ENCODE peak calls at places on chromosomes 5 and 9, in nine cellular contexts. One of them, this sample, is unnamed.

GRCh38 chr9:115883467-115884329 is 269.9 kb upstream of the PAPPA start:
- DNase-seq in tibial artery: no peak
- DNase-seq in heart left ventricle: peak; percentile 19
- DNase-seq in ascending aorta: no peak
- DNase-seq in NB4: peak; percentile 9
- DNase-seq in WERI-Rb-1: peak; percentile 72
- DNase-seq in choroid plexus epithelial cell: peak; percentile 81
- DNase-seq in IMR-90: peak; percentile 60
- DNase-seq in cardiac fibroblast: peak; percentile 80
- DNase-seq in this sample: peak; percentile 66

GRCh38 chr9:126479515-126479914 is 134.2 kb upstream of the LMX1B start:
- DNase-seq in tibial artery: no peak
- DNase-seq in heart left ventricle: no peak
- DNase-seq in ascending aorta: no peak
- DNase-seq in NB4: no peak
- DNase-seq in WERI-Rb-1: no peak
- DNase-seq in choroid plexus epithelial cell: no peak
- DNase-seq in IMR-90: no peak
- DNase-seq in cardiac fibroblast: no peak
- DNase-seq in this sample: no peak

GRCh38 chr9:68951879-68952659 is 61.8 kb downstream of the PRKACG start:
- DNase-seq in tibial artery: no peak
- DNase-seq in heart left ventricle: no peak
- DNase-seq in ascending aorta: no peak
- DNase-seq in NB4: peak; percentile 8
- DNase-seq in WERI-Rb-1: no peak
- DNase-seq in choroid plexus epithelial cell: no peak
- DNase-seq in IMR-90: no peak
- DNase-seq in cardiac fibroblast: no peak
- DNase-seq in this sample: no peak

GRCh38 chr5:36079200-36079761 is 12.6 kb upstream of the UGT3A2 start:
- DNase-seq in tibial artery: no peak
- DNase-seq in heart left ventricle: no peak
- DNase-seq in ascending aorta: no peak
- DNase-seq in NB4: peak; percentile 66
- DNase-seq in WERI-Rb-1: peak; percentile 63
- DNase-seq in choroid plexus epithelial cell: peak; percentile 71
- DNase-seq in IMR-90: peak; percentile 44
- DNase-seq in cardiac fibroblast: peak; percentile 66
- DNase-seq in this sample: peak; percentile 59

GRCh38 chr5:66952153-66952552 is 244.4 kb downstream of the CD180 start:
- DNase-seq in tibial artery: no peak
- DNase-seq in heart left ventricle: no peak
- DNase-seq in ascending aorta: no peak
- DNase-seq in NB4: no peak
- DNase-seq in WERI-Rb-1: no peak
- DNase-seq in choroid plexus epithelial cell: no peak
- DNase-seq in IMR-90: no peak
- DNase-seq in cardiac fibroblast: no peak
- DNase-seq in this sample: no peak

GRCh38 chr5:142492781-142493281 is 168.0 kb upstream of the SPRY4 start:
- DNase-seq in tibial artery: no peak
- DNase-seq in heart left ventricle: no peak
- DNase-seq in ascending aorta: no peak
- DNase-seq in NB4: no peak
- DNase-seq in WERI-Rb-1: no peak
- DNase-seq in choroid plexus epithelial cell: peak; percentile 80
- DNase-seq in IMR-90: peak; percentile 41
- DNase-seq in cardiac fibroblast: peak; percentile 59
- DNase-seq in this sample: peak; percentile 87

GRCh38 chr5:128559300-128560297 is 21.6 kb upstream of the FBN2 start:
- DNase-seq in tibial artery: no peak
- DNase-seq in heart left ventricle: no peak
- DNase-seq in ascending aorta: no peak
- DNase-seq in NB4: no peak
- DNase-seq in WERI-Rb-1: no peak
- DNase-seq in choroid plexus epithelial cell: peak; percentile 60
- DNase-seq in IMR-90: peak; percentile 50
- DNase-seq in cardiac fibroblast: peak; percentile 41
- DNase-seq in this sample: no peak

GRCh38 chr5:133877351-133878235 is 90.8 kb downstream of the C5orf15 start:
- DNase-seq in tibial artery: no peak
- DNase-seq in heart left ventricle: no peak
- DNase-seq in ascending aorta: no peak
- DNase-seq in NB4: no peak
- DNase-seq in WERI-Rb-1: no peak
- DNase-seq in choroid plexus epithelial cell: no peak
- DNase-seq in IMR-90: no peak
- DNase-seq in cardiac fibroblast: no peak
- DNase-seq in this sample: no peak

GRCh38 chr5:14145356-14146334 is 2.5 kb downstream of the TRIO start:
- DNase-seq in tibial artery: no peak
- DNase-seq in heart left ventricle: no peak
- DNase-seq in ascending aorta: no peak
- DNase-seq in NB4: no peak
- DNase-seq in WERI-Rb-1: no peak
- DNase-seq in choroid plexus epithelial cell: no peak
- DNase-seq in IMR-90: peak; percentile 84
- DNase-seq in cardiac fibroblast: no peak
- DNase-seq in this sample: peak; percentile 82

GRCh38 chr5:14148483-14148882 is 5.3 kb downstream of the TRIO start:
- DNase-seq in tibial artery: no peak
- DNase-seq in heart left ventricle: no peak
- DNase-seq in ascending aorta: no peak
- DNase-seq in NB4: no peak
- DNase-seq in WERI-Rb-1: no peak
- DNase-seq in choroid plexus epithelial cell: no peak
- DNase-seq in IMR-90: no peak
- DNase-seq in cardiac fibroblast: no peak
- DNase-seq in this sample: no peak

GRCh38 chr5:14146725-14147124 is 3.6 kb downstream of the TRIO start:
- DNase-seq in tibial artery: no peak
- DNase-seq in heart left ventricle: no peak
- DNase-seq in ascending aorta: no peak
- DNase-seq in NB4: no peak
- DNase-seq in WERI-Rb-1: no peak
- DNase-seq in choroid plexus epithelial cell: no peak
- DNase-seq in IMR-90: no peak
- DNase-seq in cardiac fibroblast: no peak
- DNase-seq in this sample: no peak

GRCh38 chr5:14148890-14149671 is 5.9 kb downstream of the TRIO start:
- DNase-seq in tibial artery: no peak
- DNase-seq in heart left ventricle: peak; percentile 33
- DNase-seq in ascending aorta: no peak
- DNase-seq in NB4: no peak
- DNase-seq in WERI-Rb-1: no peak
- DNase-seq in choroid plexus epithelial cell: no peak
- DNase-seq in IMR-90: no peak
- DNase-seq in cardiac fibroblast: no peak
- DNase-seq in this sample: no peak

DNA sequence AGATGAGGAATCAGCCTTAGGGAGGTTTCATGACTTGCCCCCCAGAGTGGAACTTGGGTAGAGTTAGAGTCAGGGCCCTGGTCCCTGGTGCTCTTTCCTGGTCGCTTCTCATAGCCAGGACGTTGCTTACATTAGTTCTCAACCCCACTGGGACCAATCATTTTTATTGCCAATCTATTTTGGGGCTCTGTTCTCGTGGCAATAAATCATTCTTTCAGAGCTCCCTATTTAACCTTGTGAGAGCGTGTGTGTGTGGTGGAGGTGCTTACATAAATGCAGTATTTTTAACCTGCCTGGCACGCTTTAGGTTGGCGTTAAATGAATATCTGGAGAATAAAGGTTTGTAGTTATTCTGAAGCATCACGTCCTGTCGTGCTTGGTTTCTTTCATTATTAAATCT is 4.1 kb downstream of the TRIO start:
- DNase-seq in tibial artery: no peak
- DNase-seq in heart left ventricle: no peak
- DNase-seq in ascending aorta: no peak
- DNase-seq in NB4: no peak
- DNase-seq in WERI-Rb-1: no peak
- DNase-seq in choroid plexus epithelial cell: no peak
- DNase-seq in IMR-90: no peak
- DNase-seq in cardiac fibroblast: no peak
- DNase-seq in this sample: no peak
- H3K4me3 ChIP-seq in tibial artery: peak overlapping the region; percentile 4
- H3K4me3 ChIP-seq in heart left ventricle: peak overlapping the region; percentile 18
- H3K4me3 ChIP-seq in ascending aorta: peak overlapping the region; percentile 92
- H3K4me3 ChIP-seq in NB4: no peak overlapping the region
- H3K4me3 ChIP-seq in WERI-Rb-1: no peak overlapping the region
- H3K4me3 ChIP-seq in choroid plexus epithelial cell: no peak overlapping the region
- H3K4me3 ChIP-seq in IMR-90: peak overlapping the region; percentile 94
- H3K4me3 ChIP-seq in cardiac fibroblast: no peak overlapping the region
- H3K4me3 ChIP-seq in this sample: no peak overlapping the region

GRCh38 chr5:14671414-14671813 is 6.9 kb downstream of the OTULIN start:
- DNase-seq in tibial artery: no peak
- DNase-seq in heart left ventricle: no peak
- DNase-seq in ascending aorta: no peak
- DNase-seq in NB4: no peak
- DNase-seq in WERI-Rb-1: no peak
- DNase-seq in choroid plexus epithelial cell: peak; percentile 55
- DNase-seq in IMR-90: peak; percentile 71
- DNase-seq in cardiac fibroblast: peak; percentile 55
- DNase-seq in this sample: peak; percentile 58

GRCh38 chr5:14668247-14668646 is 3.7 kb downstream of the OTULIN start:
- DNase-seq in tibial artery: no peak
- DNase-seq in heart left ventricle: no peak
- DNase-seq in ascending aorta: no peak
- DNase-seq in NB4: no peak
- DNase-seq in WERI-Rb-1: no peak
- DNase-seq in choroid plexus epithelial cell: no peak
- DNase-seq in IMR-90: no peak
- DNase-seq in cardiac fibroblast: no peak
- DNase-seq in this sample: no peak

GRCh38 chr5:14669975-14670374 is 5.5 kb downstream of the OTULIN start:
- DNase-seq in tibial artery: no peak
- DNase-seq in heart left ventricle: no peak
- DNase-seq in ascending aorta: no peak
- DNase-seq in NB4: no peak
- DNase-seq in WERI-Rb-1: no peak
- DNase-seq in choroid plexus epithelial cell: no peak
- DNase-seq in IMR-90: peak; percentile 25
- DNase-seq in cardiac fibroblast: peak; percentile 61
- DNase-seq in this sample: peak; percentile 45

GRCh38 chr5:14667770-14668169 is 3.3 kb downstream of the OTULIN start:
- DNase-seq in tibial artery: no peak
- DNase-seq in heart left ventricle: no peak
- DNase-seq in ascending aorta: no peak
- DNase-seq in NB4: no peak
- DNase-seq in WERI-Rb-1: no peak
- DNase-seq in choroid plexus epithelial cell: no peak
- DNase-seq in IMR-90: no peak
- DNase-seq in cardiac fibroblast: no peak
- DNase-seq in this sample: no peak

DNA sequence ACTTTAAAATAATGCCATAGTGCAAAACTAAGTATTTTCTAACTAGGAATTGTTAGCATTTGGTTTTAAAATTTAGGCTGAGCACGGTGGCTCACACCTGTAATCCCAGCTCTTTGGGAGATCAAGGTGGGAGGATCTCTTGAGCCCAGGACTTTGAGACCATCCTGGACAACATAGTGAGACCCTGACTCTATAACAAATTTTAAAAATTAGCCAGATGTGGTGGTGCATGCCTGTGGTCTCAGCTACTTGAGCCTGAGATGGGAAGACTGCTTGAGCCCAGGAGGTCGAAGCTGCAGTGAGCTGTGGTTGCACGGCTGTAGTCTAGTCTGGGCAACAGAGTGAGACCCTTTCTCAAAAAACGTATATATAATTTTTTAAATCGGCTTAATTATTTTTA is 4.9 kb downstream of the OTULIN start:
- DNase-seq in tibial artery: no peak
- DNase-seq in heart left ventricle: no peak
- DNase-seq in ascending aorta: no peak
- DNase-seq in NB4: no peak
- DNase-seq in WERI-Rb-1: no peak
- DNase-seq in choroid plexus epithelial cell: no peak
- DNase-seq in IMR-90: no peak
- DNase-seq in cardiac fibroblast: no peak
- DNase-seq in this sample: no peak
- H3K4me3 ChIP-seq in tibial artery: no peak overlapping the region
- H3K4me3 ChIP-seq in heart left ventricle: no peak overlapping the region
- H3K4me3 ChIP-seq in ascending aorta: no peak overlapping the region
- H3K4me3 ChIP-seq in NB4: no peak overlapping the region
- H3K4me3 ChIP-seq in WERI-Rb-1: no peak overlapping the region
- H3K4me3 ChIP-seq in choroid plexus epithelial cell: no peak overlapping the region
- H3K4me3 ChIP-seq in IMR-90: no peak overlapping the region
- H3K4me3 ChIP-seq in cardiac fibroblast: no peak overlapping the region
- H3K4me3 ChIP-seq in this sample: no peak overlapping the region

DNA sequence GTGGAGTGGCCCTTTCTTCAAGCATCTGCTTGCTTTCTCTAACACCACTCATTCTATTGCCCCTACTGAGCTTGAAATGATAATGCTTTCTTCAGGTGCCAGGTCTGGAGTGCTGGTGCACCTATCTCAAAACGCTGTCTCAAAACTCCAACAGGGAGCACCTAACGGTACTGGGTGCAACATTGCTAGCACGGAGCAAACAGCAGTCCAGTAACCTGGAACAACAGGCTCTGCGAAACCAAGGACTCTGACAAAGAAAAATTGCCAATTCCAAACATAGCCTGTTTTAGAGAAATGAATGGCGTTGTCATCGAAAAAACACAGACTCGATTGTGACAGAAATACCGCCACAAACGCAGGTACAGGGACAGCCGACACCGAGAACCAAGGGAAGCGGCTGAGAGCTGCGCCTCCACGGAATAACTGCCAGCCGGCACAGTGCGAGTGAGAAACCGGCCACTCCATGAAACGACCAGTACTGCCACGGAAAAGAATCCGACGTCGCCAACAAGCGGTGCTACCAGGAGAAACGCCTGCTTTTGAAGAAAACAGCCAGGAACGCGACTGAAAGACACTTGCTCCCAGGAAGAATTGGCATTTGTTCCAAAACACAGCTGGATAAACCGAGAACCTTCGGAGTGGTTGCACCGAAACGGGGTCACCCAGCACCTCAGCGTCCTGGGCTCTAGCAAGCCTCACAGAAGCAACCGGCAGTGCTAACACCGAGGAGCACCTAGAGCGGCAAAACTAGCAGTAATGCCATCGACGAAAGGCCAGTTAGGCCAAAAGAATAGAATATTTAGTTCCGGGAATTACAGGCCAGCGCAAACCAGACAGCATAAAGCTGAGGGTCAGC is 3.0 kb downstream of the ANXA2R start:
- DNase-seq in tibial artery: no peak
- DNase-seq in heart left ventricle: no peak
- DNase-seq in ascending aorta: no peak
- DNase-seq in NB4: peak; percentile 77
- DNase-seq in WERI-Rb-1: no peak
- DNase-seq in choroid plexus epithelial cell: peak; percentile 52
- DNase-seq in IMR-90: peak; percentile 59
- DNase-seq in cardiac fibroblast: peak; percentile 44
- DNase-seq in this sample: no peak
- H3K4me3 ChIP-seq in tibial artery: peak overlapping the region; percentile 72
- H3K4me3 ChIP-seq in heart left ventricle: peak overlapping the region; percentile 66
- H3K4me3 ChIP-seq in ascending aorta: peak overlapping the region; percentile 52
- H3K4me3 ChIP-seq in NB4: peak overlapping the region; percentile 76
- H3K4me3 ChIP-seq in WERI-Rb-1: no peak overlapping the region
- H3K4me3 ChIP-seq in choroid plexus epithelial cell: peak overlapping the region; percentile 56
- H3K4me3 ChIP-seq in IMR-90: peak overlapping the region; percentile 76
- H3K4me3 ChIP-seq in cardiac fibroblast: peak overlapping the region; percentile 6
- H3K4me3 ChIP-seq in this sample: peak overlapping the region; percentile 31

GRCh38 chr9:70083429-70083828 is 39.8 kb downstream of the MAMDC2 start:
- DNase-seq in tibial artery: no peak
- DNase-seq in heart left ventricle: no peak
- DNase-seq in ascending aorta: no peak
- DNase-seq in NB4: no peak
- DNase-seq in WERI-Rb-1: no peak
- DNase-seq in choroid plexus epithelial cell: peak; percentile 47
- DNase-seq in IMR-90: no peak
- DNase-seq in cardiac fibroblast: peak; percentile 41
- DNase-seq in this sample: peak; percentile 48

GRCh38 chr9:70081120-70081495 is 37.5 kb downstream of the MAMDC2 start:
- DNase-seq in tibial artery: no peak
- DNase-seq in heart left ventricle: no peak
- DNase-seq in ascending aorta: no peak
- DNase-seq in NB4: peak; percentile 1
- DNase-seq in WERI-Rb-1: peak; percentile 67
- DNase-seq in choroid plexus epithelial cell: peak; percentile 48
- DNase-seq in IMR-90: peak; percentile 76
- DNase-seq in cardiac fibroblast: peak; percentile 69
- DNase-seq in this sample: peak; percentile 41

GRCh38 chr9:70080481-70081119 is 37.0 kb downstream of the MAMDC2 start:
- DNase-seq in tibial artery: peak; percentile 76
- DNase-seq in heart left ventricle: peak; percentile 49
- DNase-seq in ascending aorta: peak; percentile 69
- DNase-seq in NB4: peak; percentile 3
- DNase-seq in WERI-Rb-1: no peak
- DNase-seq in choroid plexus epithelial cell: peak; percentile 84
- DNase-seq in IMR-90: peak; percentile 74
- DNase-seq in cardiac fibroblast: peak; percentile 86
- DNase-seq in this sample: peak; percentile 68

GRCh38 chr9:70076678-70077077 is 33.0 kb downstream of the MAMDC2 start:
- DNase-seq in tibial artery: no peak
- DNase-seq in heart left ventricle: no peak
- DNase-seq in ascending aorta: no peak
- DNase-seq in NB4: no peak
- DNase-seq in WERI-Rb-1: no peak
- DNase-seq in choroid plexus epithelial cell: no peak
- DNase-seq in IMR-90: no peak
- DNase-seq in cardiac fibroblast: no peak
- DNase-seq in this sample: no peak

GRCh38 chr9:70079364-70080103 is 35.9 kb downstream of the MAMDC2 start:
- DNase-seq in tibial artery: no peak
- DNase-seq in heart left ventricle: no peak
- DNase-seq in ascending aorta: no peak
- DNase-seq in NB4: peak; percentile 4
- DNase-seq in WERI-Rb-1: no peak
- DNase-seq in choroid plexus epithelial cell: peak; percentile 67
- DNase-seq in IMR-90: peak; percentile 53
- DNase-seq in cardiac fibroblast: peak; percentile 73
- DNase-seq in this sample: peak; percentile 26
- H3K4me3 ChIP-seq in tibial artery: no peak overlapping the region
- H3K4me3 ChIP-seq in heart left ventricle: no peak overlapping the region
- H3K4me3 ChIP-seq in ascending aorta: no peak overlapping the region
- H3K4me3 ChIP-seq in NB4: no peak overlapping the region
- H3K4me3 ChIP-seq in WERI-Rb-1: no peak overlapping the region
- H3K4me3 ChIP-seq in choroid plexus epithelial cell: no peak overlapping the region
- H3K4me3 ChIP-seq in IMR-90: no peak overlapping the region
- H3K4me3 ChIP-seq in cardiac fibroblast: no peak overlapping the region
- H3K4me3 ChIP-seq in this sample: no peak overlapping the region